ENCODE peak calls at places on chromosome 4, in five cellular contexts. G, T, Q, M and U are unnamed samples.
A peak's percentile ranks its signal among the peaks of the same experiment; 100 is the strongest.

GRCh38 chr4:74054483-74055032 is 16.1 kb upstream of the CXCL3 start:
- DNase-seq in G (no peak), T (no peak), Q (no peak), M (no peak), U (no peak)

GRCh38 chr4:147683172-147683571 is 791 bp downstream of the PRMT9 start:
- DNase-seq in G (no peak), T (no peak), Q (peak; percentile 50), M (no peak), U (no peak)

GRCh38 chr4:166092797-166093196 is 219.8 kb downstream of the TLL1 start:
- DNase-seq in G (no peak), T (no peak), Q (no peak), M (no peak), U (no peak)

GRCh38 chr4:97153042-97153441 is 990.2 kb downstream of the STPG2 start:
- DNase-seq in G (no peak), T (no peak), Q (no peak), M (peak; percentile 1), U (no peak)

GRCh38 chr4:38994135-38994534 is 38.1 kb downstream of the TMEM156 start:
- DNase-seq in G (no peak), T (no peak), Q (no peak), M (no peak), U (no peak)

GRCh38 chr4:48315728-48316630 is 25.4 kb upstream of the SLAIN2 start:
- DNase-seq in G (no peak), T (no peak), Q (no peak), M (peak; percentile 64), U (peak; percentile 41)

GRCh38 chr4:6703786-6704185 is 5.9 kb downstream of the MRFAP1L1 start:
- DNase-seq in G (no peak), T (no peak), Q (no peak), M (no peak), U (peak; percentile 50)

GRCh38 chr4:114100288-114101031 is 121.0 kb upstream of the ARSJ start:
- DNase-seq in G (no peak), T (no peak), Q (no peak), M (no peak), U (peak; percentile 65)

GRCh38 chr4:7124643-7125442 is 57.0 kb upstream of the GRPEL1 start:
- DNase-seq in G (peak; percentile 45), T (peak; percentile 35), Q (peak; percentile 76), M (peak; percentile 30), U (peak; percentile 50)

GRCh38 chr4:81905966-81906365 is 434.3 kb upstream of the RASGEF1B start:
- DNase-seq in G (no peak), T (no peak), Q (no peak), M (no peak), U (no peak)

GRCh38 chr4:3340703-3341088 is 47.9 kb downstream of the RGS12 start:
- DNase-seq in G (peak; percentile 81), T (no peak), Q (no peak), M (peak; percentile 14), U (peak; percentile 68)

GRCh38 chr4:797066-797465 is 28.9 kb downstream of the CPLX1 start:
- DNase-seq in G (no peak), T (no peak), Q (no peak), M (no peak), U (peak; percentile 81)

GRCh38 chr4:4791299-4791798 is 68.1 kb upstream of the MSX1 start:
- DNase-seq in G (no peak), T (no peak), Q (no peak), M (no peak), U (no peak)

GRCh38 chr4:46329118-46329976 is 60.6 kb downstream of the GABRA2 start:
- DNase-seq in G (no peak), T (no peak), Q (no peak), M (peak; percentile 8), U (peak; percentile 46)

DNA sequence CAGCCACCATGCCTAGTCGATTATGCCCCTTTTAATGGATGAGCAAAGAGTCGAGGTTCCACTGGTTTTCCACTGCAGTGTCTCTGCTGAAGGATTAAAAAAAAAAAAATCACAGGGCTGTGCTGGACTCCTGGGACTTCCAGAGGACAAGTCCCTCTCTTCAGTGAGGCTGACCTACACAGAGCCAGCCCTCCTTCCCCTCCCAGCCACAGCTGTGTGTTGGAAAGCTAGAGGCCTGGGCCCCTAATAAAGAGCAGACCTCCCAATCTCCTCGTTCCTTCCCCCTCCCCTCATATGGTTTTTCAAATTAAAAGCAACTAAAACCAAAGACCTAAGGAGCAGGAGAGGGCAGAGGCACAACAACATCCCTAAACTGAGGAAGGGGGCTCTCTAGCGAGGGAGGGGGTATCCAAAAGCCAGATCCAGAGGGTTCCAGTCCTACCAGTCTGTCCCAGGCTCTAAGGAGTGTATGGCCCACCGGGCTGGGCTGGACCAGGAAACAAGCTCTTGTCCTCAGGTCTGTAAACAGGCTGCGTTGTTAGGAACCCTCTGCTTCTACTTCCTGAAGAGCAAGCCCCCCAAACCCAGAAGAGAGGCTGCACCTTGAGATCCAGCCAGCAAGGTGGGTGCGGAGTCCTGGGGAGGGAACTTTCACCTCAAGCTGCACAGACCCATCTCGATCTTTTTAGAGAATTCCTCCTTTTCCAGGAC is 4.0 kb upstream of the PDGFRA start:
- DNase-seq in G (no peak), T (no peak), Q (peak; percentile 45), M (no peak), U (no peak)
- H3K4me3 ChIP-seq in G (no peak overlapping the region), T (peak overlapping the region; percentile 85), Q (peak overlapping the region; percentile 32), M (no peak overlapping the region), U (no peak overlapping the region)

GRCh38 chr4:123600426-123600825 is 203.8 kb downstream of the SPRY1 start:
- DNase-seq in G (no peak), T (no peak), Q (no peak), M (no peak), U (no peak)
- H3K4me3 ChIP-seq in G (no peak overlapping the region), T (no peak overlapping the region), Q (no peak overlapping the region), M (no peak overlapping the region), U (no peak overlapping the region)

GRCh38 chr4:40193578-40193977 is 3.3 kb upstream of the RHOH start:
- DNase-seq in G (no peak), T (no peak), Q (no peak), M (no peak), U (no peak)
- H3K4me3 ChIP-seq in G (no peak overlapping the region), T (no peak overlapping the region), Q (no peak overlapping the region), M (no peak overlapping the region), U (no peak overlapping the region)

DNA sequence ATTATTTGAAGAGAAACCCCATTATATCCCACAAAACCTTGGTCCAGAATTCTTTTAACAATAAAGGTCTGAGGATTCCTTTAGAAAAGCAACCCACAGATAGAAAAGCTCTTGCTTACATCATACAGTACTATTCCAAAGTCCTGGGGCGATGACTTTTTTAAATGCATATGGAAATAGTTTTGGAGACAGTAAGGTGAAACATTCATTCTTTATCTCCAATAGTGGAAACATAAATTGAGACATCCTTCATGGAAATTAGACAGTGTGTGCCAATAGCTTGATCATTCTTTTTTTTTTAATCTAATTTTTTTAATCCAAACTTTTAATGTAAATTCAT is 85.7 kb upstream of the UCP1 start:
- DNase-seq in G (no peak), T (no peak), Q (no peak), M (no peak), U (no peak)
- H3K4me3 ChIP-seq in G (no peak overlapping the region), T (no peak overlapping the region), Q (no peak overlapping the region), M (no peak overlapping the region), U (no peak overlapping the region)

GRCh38 chr4:24680746-24681145 is 96.4 kb upstream of the DHX15 start:
- DNase-seq in G (no peak), T (no peak), Q (no peak), M (no peak), U (no peak)
- H3K4me3 ChIP-seq in G (no peak overlapping the region), T (no peak overlapping the region), Q (no peak overlapping the region), M (no peak overlapping the region), U (no peak overlapping the region)

DNA sequence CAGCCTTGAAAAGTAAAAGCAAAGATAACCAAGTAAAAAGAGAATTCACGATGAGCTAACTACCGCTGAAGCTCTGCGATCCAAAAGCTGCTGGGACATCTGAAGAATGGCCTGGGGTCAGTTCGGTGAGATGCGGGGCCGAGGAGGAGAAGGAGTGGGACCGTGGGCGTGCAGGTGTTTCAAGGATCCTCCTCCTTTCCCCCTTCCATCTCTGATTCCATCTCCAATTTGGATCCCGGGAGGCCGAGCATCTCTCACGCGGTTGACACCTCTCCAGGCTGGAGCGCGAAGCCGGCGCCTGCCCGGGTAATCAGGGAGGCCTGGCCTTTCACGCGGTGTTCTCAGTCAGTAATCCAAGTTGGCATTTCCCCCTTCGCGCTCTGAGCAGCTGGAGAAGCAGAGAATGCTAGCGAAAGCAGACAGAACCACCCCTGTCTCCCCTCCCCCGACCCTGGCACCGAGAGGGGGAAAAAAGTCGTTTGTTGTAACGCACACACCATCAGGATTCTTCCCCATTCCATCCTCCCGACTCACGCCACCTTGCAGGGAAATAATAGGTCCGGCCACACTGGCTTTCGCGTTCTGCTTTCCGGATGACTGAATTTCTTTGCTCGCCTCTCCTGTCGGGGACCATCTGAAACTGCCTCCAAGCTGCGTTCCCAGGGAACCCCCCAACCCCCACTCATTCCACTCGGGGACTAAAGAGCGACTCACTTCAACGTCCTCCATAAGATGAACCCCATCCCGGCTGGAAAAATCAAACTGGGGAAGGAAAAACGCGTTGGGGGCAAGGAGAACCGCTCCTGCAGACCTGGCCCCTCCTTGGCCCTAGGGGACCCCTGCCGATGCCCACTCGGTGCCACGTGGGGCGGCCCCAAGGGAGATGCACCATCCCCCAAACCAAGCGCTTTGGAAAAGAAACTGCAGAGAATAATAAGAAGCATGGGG is 6.5 kb downstream of the NEUROG2 start:
- DNase-seq in G (no peak), T (no peak), Q (no peak), M (no peak), U (no peak)
- H3K4me3 ChIP-seq in G (no peak overlapping the region), T (no peak overlapping the region), Q (no peak overlapping the region), M (peak overlapping the region; percentile 30), U (no peak overlapping the region)

DNA sequence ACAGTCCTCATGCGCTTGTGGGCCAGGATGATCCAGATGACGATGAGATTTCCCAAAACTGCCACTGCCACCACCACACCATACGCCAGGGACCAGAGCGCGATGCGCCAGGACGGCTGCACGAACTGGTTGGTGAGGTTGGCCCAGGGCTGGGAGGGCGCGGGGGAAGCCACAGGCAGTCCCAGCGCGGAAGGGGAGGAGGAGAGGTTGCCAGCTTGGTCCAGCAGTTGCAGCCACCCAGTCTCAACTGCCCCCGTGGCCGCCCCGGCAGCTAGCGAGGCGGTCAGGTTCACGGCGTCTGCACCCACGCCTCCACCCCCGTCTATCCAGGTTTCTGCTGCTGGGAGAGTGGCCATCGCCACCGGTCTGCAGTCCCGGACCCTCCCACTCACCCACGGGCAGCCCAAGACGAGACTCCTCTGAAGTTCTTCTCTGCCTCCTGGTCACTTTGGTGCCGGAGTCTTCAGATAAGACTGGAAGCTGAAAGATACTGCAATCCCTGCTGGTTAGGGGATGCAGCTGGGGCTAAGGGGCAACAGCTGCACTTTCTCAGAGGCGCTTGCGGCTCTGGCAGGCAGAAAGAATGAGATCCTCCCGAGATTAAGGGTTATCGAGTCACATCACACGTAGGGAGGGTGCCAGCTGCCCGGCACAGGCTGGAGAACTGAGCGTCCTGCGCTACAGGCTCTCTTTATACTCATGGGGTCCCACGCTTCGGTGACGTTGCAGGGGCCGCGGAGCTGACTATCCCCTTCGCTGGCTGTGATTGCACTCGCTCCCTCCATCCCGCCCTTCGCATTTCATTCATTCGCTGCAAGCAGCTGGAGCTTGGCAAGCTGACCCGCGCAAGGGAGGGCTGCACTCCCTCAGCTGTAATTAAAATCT is at the start of gene TACR3:
- DNase-seq in G (no peak), T (no peak), Q (no peak), M (no peak), U (no peak)
- H3K4me3 ChIP-seq in G (no peak within 1 kb of the TSS), T (no peak within 1 kb of the TSS), Q (no peak within 1 kb of the TSS), M (no peak within 1 kb of the TSS), U (no peak within 1 kb of the TSS)